ENCODE peak calls at places on chromosomes 16 and 17, in ten cellular contexts. Z is heart left ventricle, Y is A549, V is uterus, W is IMR-90, D is prostate gland, R is tibial nerve, N is HCT116, K is testis, Q is right lobe of liver. L is an unnamed sample. For H3K4me1, the result is how much of the 10 kb centered on the place peaks cover.

GRCh38 chr17:50763716-50764450 is 3.4 kb downstream of the ANKRD40CL start:
- DNase-seq in Z (no peak), Y (no peak), V (no peak), W (no peak), D (peak), R (no peak), N (no peak), K (no peak), Q (no peak), L (peak)

GRCh38 chr16:84806256-84806889 is 13.4 kb upstream of the CRISPLD2 start:
- DNase-seq in Z (peak), Y (peak), V (no peak), W (peak), D (no peak), R (no peak), N (no peak), K (peak), Q (peak), L (peak)

GRCh38 chr17:7380855-7381683 is at the start of gene TNK1:
- DNase-seq in Z (peak), Y (no peak), V (peak), W (no peak), D (peak), R (no peak), N (no peak), K (peak), Q (peak), L (peak)

GRCh38 chr17:41559548-41559947 is 12.3 kb downstream of the KRT9 start:
- DNase-seq in Z (no peak), Y (no peak), V (no peak), W (peak), D (no peak), R (no peak), N (no peak), K (no peak), Q (no peak), L (no peak)

GRCh38 chr16:49767414-49767813 is 88.5 kb downstream of the ZNF423 start:
- DNase-seq in Z (no peak), Y (no peak), V (no peak), W (no peak), D (no peak), R (no peak), N (no peak), K (no peak), Q (no peak), L (no peak)

GRCh38 chr16:13351222-13351621 is 449.8 kb downstream of the SHISA9 start:
- DNase-seq in Z (no peak), Y (no peak), V (no peak), W (no peak), D (no peak), R (no peak), N (no peak), K (no peak), Q (no peak), L (no peak)

GRCh38 chr17:79991924-79992656 is 43.6 kb downstream of the TBC1D16 start:
- DNase-seq in Z (peak), Y (peak), V (no peak), W (peak), D (peak), R (no peak), N (no peak), K (no peak), Q (peak), L (no peak)

GRCh38 chr17:15092762-15093161 is 172.4 kb downstream of the PMP22 start:
- DNase-seq in Z (peak), Y (no peak), V (no peak), W (peak), D (no peak), R (no peak), N (no peak), K (no peak), Q (no peak), L (no peak)

GRCh38 chr17:3558603-3559269 is 1.1 kb upstream of the TRPV3 start:
- DNase-seq in Z (no peak), Y (no peak), V (no peak), W (peak), D (no peak), R (no peak), N (no peak), K (no peak), Q (peak), L (no peak)

GRCh38 chr17:42016411-42016831 is 818 bp downstream of the DNAJC7 start:
- DNase-seq in Z (no peak), Y (no peak), V (no peak), W (peak), D (no peak), R (no peak), N (no peak), K (peak), Q (no peak), L (no peak)

GRCh38 chr17:57995076-57995956 is 7.3 kb upstream of the VEZF1 start:
- DNase-seq in Z (peak), Y (peak), V (peak), W (peak), D (peak), R (peak), N (peak), K (peak), Q (no peak), L (peak)

GRCh38 chr17:7854851-7855642 is at the start of gene TMEM88:
- DNase-seq in Z (peak), Y (no peak), V (peak), W (no peak), D (no peak), R (no peak), N (no peak), K (no peak), Q (no peak), L (no peak)

GRCh38 chr16:4607841-4608703 is 6.6 kb downstream of the UBALD1 start:
- DNase-seq in Z (no peak), Y (no peak), V (no peak), W (no peak), D (no peak), R (no peak), N (no peak), K (no peak), Q (peak), L (no peak)

GRCh38 chr16:50351952-50352351 is 16.8 kb downstream of the BRD7 start:
- DNase-seq in Z (no peak), Y (no peak), V (no peak), W (no peak), D (no peak), R (no peak), N (no peak), K (no peak), Q (no peak), L (no peak)

GRCh38 chr17:40322417-40323315 is 13.7 kb downstream of the RARA start:
- DNase-seq in Z (peak), Y (peak), V (peak), W (peak), D (no peak), R (peak), N (peak), K (peak), Q (peak), L (no peak)

GRCh38 chr17:34613064-34614019 is 34.0 kb downstream of the TMEM132E start:
- DNase-seq in Z (no peak), Y (no peak), V (peak), W (no peak), D (peak), R (no peak), N (no peak), K (peak), Q (no peak), L (peak)

GRCh38 chr16:12613131-12613991 is 190.3 kb downstream of the CPPED1 start:
- DNase-seq in Z (no peak), Y (peak), V (no peak), W (peak), D (no peak), R (no peak), N (peak), K (no peak), Q (peak), L (no peak)

GRCh38 chr16:75263963-75264445 is 12.6 kb upstream of the BCAR1 start:
- DNase-seq in Z (peak), Y (no peak), V (no peak), W (no peak), D (no peak), R (no peak), N (no peak), K (peak), Q (peak), L (peak)

GRCh38 chr16:75265911-75266701 is 14.7 kb upstream of the BCAR1 start:
- DNase-seq in Z (peak), Y (peak), V (peak), W (peak), D (peak), R (peak), N (no peak), K (peak), Q (peak), L (peak)

GRCh38 chr16:75264531-75264998 is 13.1 kb upstream of the BCAR1 start:
- DNase-seq in Z (peak), Y (no peak), V (no peak), W (peak), D (no peak), R (peak), N (no peak), K (peak), Q (peak), L (peak)

GRCh38 chr16:75266738-75267630 is 15.6 kb upstream of the BCAR1 start:
- DNase-seq in Z (no peak), Y (no peak), V (no peak), W (no peak), D (no peak), R (no peak), N (no peak), K (no peak), Q (no peak), L (peak)

DNA sequence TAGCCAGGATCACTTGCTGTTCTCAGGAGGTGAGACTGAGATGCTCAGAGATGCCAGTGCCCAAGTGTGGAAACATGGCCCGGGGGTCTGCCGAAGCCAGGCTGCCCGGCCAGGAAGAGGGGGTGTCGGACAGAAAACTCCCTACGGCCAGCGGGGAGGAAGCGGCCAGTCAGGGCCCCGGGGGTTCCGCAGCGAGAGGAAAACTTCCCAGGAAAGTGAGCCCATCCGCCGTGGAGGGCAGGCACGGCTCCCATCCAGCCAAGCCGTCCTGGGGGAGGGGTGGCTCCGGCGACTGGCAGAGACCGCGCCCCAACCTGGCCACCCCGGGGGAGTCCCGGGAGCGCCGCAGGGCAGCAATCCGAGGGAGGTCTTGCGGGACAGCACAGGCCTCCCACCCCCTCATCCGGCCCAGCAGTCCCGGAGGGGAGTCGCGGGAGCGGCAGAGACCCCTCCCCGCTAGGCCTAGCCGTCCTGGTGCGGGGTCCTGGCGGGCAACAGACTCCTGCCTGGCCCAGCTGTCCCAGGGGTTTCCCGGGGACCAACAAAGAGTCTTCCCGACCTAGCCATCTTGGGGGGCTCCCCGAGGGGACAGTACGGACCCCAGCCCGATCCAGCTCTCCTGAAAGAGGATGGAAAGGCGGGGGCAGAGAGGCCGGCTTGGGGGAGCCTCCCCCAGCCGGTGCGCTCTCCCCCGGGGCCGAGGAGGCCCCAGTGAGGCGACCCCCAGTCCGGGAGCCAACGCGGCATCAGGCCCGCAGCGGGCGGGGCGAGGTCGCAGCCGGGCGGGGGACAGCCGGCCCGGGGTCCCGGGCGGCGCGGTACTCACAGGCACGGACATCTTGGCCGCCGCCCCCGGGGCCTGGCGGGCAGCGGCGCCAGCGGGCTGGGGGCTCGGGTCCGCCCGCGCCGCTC is 13.8 kb upstream of the BCAR1 start:
- DNase-seq in Z (peak), Y (no peak), V (peak), W (no peak), D (peak), R (no peak), N (no peak), K (no peak), Q (peak), L (peak)
- TF ChIP-seq POLR2A in Z (no peak), Y (no peak), V (no peak), W (peak), D (peak), R (peak), N (no peak), K (no peak), Q (no peak), L (no peak)

GRCh38 chr16:10314811-10315210 is 71.0 kb upstream of the ATF7IP2 start:
- DNase-seq in Z (no peak), Y (no peak), V (no peak), W (no peak), D (no peak), R (no peak), N (no peak), K (no peak), Q (no peak), L (no peak)
- H3K4me3 ChIP-seq in Z (no peak), Y (no peak), V (no peak), W (no peak), D (no peak), R (no peak), N (no peak), K (no peak), Q (no peak), L (no peak)

DNA sequence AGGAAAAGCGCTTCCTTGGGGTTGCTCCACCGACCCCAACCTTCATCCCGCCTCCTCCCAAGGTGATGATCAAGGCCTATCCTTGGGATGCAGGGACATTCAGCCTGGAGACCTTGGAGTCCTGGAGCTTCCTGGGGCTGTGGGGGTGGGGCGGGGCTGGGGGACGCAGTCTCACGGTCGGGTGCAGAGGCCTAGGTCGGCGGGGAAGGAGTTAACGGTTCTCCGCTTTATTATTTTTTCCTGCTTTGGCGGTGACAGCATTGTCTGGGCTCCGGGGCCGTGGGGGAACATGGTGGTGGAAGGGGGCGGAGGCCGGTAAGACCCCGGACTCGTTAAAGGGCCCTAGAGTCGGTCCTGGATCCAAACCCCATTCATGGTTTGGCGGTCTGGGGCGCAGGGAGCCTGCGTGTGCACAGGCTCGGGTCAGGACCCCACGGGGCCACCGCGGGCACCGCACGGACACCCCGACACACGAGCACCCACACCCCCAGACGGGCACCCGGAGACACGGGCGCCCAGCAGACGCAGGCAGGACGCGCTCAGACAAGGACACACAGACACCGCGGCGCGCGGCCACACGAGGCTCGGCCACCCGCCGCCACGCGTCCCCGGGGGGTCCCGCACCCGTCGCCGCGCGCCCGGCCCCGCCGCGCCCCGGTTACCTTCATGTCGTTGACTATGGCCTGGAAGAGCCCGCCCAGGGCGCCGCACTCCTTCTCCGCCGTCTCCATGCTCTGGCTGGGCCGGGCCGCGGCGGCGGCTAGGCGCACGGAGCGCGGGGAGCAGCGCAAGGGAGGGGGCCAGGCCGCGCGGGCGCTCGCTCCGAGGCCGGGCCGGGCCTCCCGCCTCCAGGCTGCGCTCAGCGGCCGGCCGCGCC is 554 bp downstream of the MTSS2 start:
- DNase-seq in Z (peak), Y (no peak), V (no peak), W (no peak), D (no peak), R (no peak), N (no peak), K (no peak), Q (peak), L (peak)
- H3K4me1 ChIP-seq in Z (half or more), Y (half or more), V (half or more), W (half or more), D (half or more), R (half or more), N (under half), K (under half), Q (under half), L (half or more)

DNA sequence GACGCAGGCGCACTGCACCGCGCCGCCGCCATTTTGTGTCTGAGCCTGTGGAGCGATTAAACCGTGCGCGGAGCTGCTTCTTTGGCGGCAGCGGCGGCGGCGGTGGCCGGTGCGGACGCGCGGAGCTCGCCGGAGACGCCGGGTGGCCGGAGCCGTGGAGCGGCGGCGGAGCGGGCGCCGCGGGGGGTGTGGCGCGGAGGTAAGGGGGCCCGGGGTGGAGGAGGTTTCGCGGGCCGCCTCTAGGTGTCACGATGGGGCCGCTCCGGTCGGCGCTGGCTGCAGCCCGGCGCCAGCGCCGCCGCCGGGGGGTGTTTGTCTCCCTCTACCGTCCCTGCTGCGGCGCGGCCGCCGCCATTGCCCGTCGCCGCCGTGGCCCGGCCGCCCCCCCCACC is at the start of gene CTCF:
- DNase-seq in Z (peak), Y (peak), V (peak), W (peak), D (peak), R (peak), N (peak), K (peak), Q (peak), L (peak)
- TF ChIP-seq POLR2A in Z (no peak), Y (no peak), V (no peak), W (no peak), D (peak), R (no peak), N (no peak), K (no peak), Q (peak), L (no peak)

GRCh38 chr17:74202879-74203432 is 522 bp upstream of the RPL38 start:
- DNase-seq in Z (no peak), Y (no peak), V (peak), W (no peak), D (no peak), R (no peak), N (no peak), K (no peak), Q (no peak), L (no peak)

GRCh38 chr17:74205274-74205673 is 1.8 kb downstream of the RPL38 start:
- DNase-seq in Z (no peak), Y (no peak), V (no peak), W (no peak), D (no peak), R (no peak), N (no peak), K (no peak), Q (no peak), L (no peak)

GRCh38 chr17:74204474-74204873 is 996 bp downstream of the RPL38 start:
- DNase-seq in Z (no peak), Y (no peak), V (no peak), W (no peak), D (no peak), R (no peak), N (no peak), K (no peak), Q (no peak), L (no peak)

GRCh38 chr17:74203439-74204240 is at the start of gene RPL38:
- DNase-seq in Z (peak), Y (peak), V (peak), W (peak), D (peak), R (peak), N (peak), K (peak), Q (peak), L (peak)

GRCh38 chr17:74206332-74206818 is 2.9 kb downstream of the RPL38 start:
- DNase-seq in Z (no peak), Y (no peak), V (no peak), W (no peak), D (no peak), R (no peak), N (no peak), K (peak), Q (no peak), L (no peak)
- H3K4me3 ChIP-seq in Z (no peak), Y (no peak), V (no peak), W (no peak), D (no peak), R (no peak), N (no peak), K (no peak), Q (no peak), L (no peak)

DNA sequence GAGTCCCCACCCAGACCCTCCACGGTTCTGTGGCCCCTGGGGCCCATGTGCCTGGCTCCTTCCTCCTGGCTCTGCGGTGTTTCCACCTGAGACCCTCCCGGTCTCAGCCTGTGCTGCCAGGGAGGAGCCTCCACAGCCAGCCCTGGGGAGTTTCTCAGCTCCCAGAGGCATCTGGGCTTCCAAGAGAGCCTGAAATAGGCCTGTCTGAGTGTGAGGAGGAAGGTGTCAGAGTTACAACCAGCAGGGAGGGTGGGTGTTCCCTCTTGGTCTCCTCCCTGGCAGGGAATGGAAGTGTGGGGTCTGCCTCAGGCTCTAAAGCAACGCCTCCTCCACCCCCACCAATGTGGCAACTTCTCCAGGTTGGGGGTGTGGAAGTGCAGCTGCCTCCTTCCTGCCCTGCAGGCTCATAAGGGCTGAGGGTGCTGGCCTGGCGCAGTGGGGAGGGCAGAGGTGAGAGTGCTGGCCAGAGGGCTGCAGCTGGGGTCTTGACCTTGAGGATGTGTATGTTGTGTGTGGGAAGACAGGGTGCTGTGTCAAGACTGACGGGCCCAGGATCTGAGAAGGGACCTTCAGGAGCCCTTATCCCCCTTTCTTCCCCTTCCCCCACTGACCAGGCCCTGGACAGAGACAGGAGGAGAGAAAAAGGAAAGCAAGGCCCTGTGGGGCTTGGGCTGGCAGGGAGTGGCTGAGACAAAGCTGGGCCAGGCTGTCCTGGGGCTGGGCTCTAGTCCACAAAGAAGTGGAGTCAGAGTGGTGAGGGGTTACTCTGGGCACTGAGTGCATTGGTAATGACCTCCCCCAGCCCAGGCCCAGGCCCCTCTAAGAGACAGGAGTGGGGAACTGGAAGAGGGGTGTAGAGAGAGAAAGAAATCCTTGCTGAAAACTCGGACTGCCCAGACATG is 2.4 kb downstream of the CYGB start:
- DNase-seq in Z (peak), Y (no peak), V (no peak), W (no peak), D (no peak), R (no peak), N (no peak), K (no peak), Q (no peak), L (no peak)
- H3K4me1 ChIP-seq in Z (under half), Y (under half), V (under half), W (under half), D (under half), R (under half), N (under half), K (under half), Q (under half), L (under half)

L was measured in body of pancreas.